ENCODE peak calls at places on chromosomes 5 and 9, in six cellular contexts. One of them, this sample, is unnamed.

GRCh38 chr9:134059661-134060395 is 8.0 kb downstream of the BRD3 start:
- DNase-seq in breast epithelium: no peak
- DNase-seq in transverse colon: peak
- DNase-seq in HCT116: no peak
- DNase-seq in uterus: no peak
- DNase-seq in stomach: peak
- DNase-seq in this sample: peak

GRCh38 chr9:121541945-121542344 is 42.3 kb upstream of the GGTA1 start:
- DNase-seq in breast epithelium: no peak
- DNase-seq in transverse colon: no peak
- DNase-seq in HCT116: no peak
- DNase-seq in uterus: no peak
- DNase-seq in stomach: no peak
- DNase-seq in this sample: no peak

GRCh38 chr5:144142826-144143167 is 27.7 kb downstream of the YIPF5 start:
- DNase-seq in breast epithelium: no peak
- DNase-seq in transverse colon: no peak
- DNase-seq in HCT116: no peak
- DNase-seq in uterus: no peak
- DNase-seq in stomach: no peak
- DNase-seq in this sample: no peak

GRCh38 chr5:82858453-82859043 is 218.6 kb downstream of the TMEM167A start:
- DNase-seq in breast epithelium: no peak
- DNase-seq in transverse colon: no peak
- DNase-seq in HCT116: no peak
- DNase-seq in uterus: no peak
- DNase-seq in stomach: no peak
- DNase-seq in this sample: no peak

GRCh38 chr5:101687630-101688029 is 608.5 kb downstream of the SLCO4C1 start:
- DNase-seq in breast epithelium: no peak
- DNase-seq in transverse colon: no peak
- DNase-seq in HCT116: no peak
- DNase-seq in uterus: no peak
- DNase-seq in stomach: no peak
- DNase-seq in this sample: no peak

GRCh38 chr9:128218172-128218517 is 15.0 kb downstream of the DNM1 start:
- DNase-seq in breast epithelium: no peak
- DNase-seq in transverse colon: no peak
- DNase-seq in HCT116: no peak
- DNase-seq in uterus: no peak
- DNase-seq in stomach: no peak
- DNase-seq in this sample: no peak

GRCh38 chr9:96395964-96396363 is 12.5 kb upstream of the SLC35D2 start:
- DNase-seq in breast epithelium: peak
- DNase-seq in transverse colon: no peak
- DNase-seq in HCT116: no peak
- DNase-seq in uterus: no peak
- DNase-seq in stomach: no peak
- DNase-seq in this sample: no peak

GRCh38 chr9:117430813-117431212 is 16.0 kb upstream of the ASTN2 start:
- DNase-seq in breast epithelium: no peak
- DNase-seq in transverse colon: no peak
- DNase-seq in HCT116: no peak
- DNase-seq in uterus: no peak
- DNase-seq in stomach: no peak
- DNase-seq in this sample: no peak

GRCh38 chr9:37617837-37618236 is 25.4 kb upstream of the TOMM5 start:
- DNase-seq in breast epithelium: no peak
- DNase-seq in transverse colon: no peak
- DNase-seq in HCT116: no peak
- DNase-seq in uterus: no peak
- DNase-seq in stomach: no peak
- DNase-seq in this sample: no peak

GRCh38 chr5:159156839-159157238 is 52.5 kb downstream of the RNF145 start:
- DNase-seq in breast epithelium: no peak
- DNase-seq in transverse colon: peak
- DNase-seq in HCT116: peak
- DNase-seq in uterus: no peak
- DNase-seq in stomach: no peak
- DNase-seq in this sample: no peak

GRCh38 chr9:115146581-115147021 is 28.6 kb upstream of the TNC start:
- DNase-seq in breast epithelium: no peak
- DNase-seq in transverse colon: no peak
- DNase-seq in HCT116: no peak
- DNase-seq in uterus: peak
- DNase-seq in stomach: no peak
- DNase-seq in this sample: no peak

DNA sequence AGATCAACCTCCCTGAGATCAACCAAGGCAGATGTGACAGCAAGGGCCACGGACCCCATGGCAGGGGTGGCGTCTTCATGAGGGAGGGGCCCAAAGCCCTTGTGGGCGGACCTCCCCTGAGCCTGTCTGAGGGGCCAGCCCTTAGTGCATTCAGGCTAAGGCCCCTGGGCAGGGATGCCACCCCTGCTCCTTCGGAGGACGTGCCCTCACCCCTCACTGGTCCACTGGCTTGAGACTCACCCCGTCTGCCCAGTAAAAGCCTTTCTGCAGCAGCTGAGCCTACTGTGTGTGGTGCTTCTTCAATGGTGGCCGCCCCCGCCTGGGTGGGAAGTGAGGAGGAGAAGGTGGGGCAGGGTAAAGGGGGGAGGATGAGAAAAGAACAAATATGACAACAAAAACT is 8.3 kb downstream of the GPX3 start:
- DNase-seq in breast epithelium: no peak
- DNase-seq in transverse colon: no peak
- DNase-seq in HCT116: no peak
- DNase-seq in uterus: no peak
- DNase-seq in stomach: no peak
- DNase-seq in this sample: no peak
- H3K27ac ChIP-seq in breast epithelium: no peak
- H3K27ac ChIP-seq in transverse colon: peak
- H3K27ac ChIP-seq in HCT116: no peak
- H3K27ac ChIP-seq in uterus: no peak
- H3K27ac ChIP-seq in stomach: no peak
- H3K27ac ChIP-seq in this sample: no peak

DNA sequence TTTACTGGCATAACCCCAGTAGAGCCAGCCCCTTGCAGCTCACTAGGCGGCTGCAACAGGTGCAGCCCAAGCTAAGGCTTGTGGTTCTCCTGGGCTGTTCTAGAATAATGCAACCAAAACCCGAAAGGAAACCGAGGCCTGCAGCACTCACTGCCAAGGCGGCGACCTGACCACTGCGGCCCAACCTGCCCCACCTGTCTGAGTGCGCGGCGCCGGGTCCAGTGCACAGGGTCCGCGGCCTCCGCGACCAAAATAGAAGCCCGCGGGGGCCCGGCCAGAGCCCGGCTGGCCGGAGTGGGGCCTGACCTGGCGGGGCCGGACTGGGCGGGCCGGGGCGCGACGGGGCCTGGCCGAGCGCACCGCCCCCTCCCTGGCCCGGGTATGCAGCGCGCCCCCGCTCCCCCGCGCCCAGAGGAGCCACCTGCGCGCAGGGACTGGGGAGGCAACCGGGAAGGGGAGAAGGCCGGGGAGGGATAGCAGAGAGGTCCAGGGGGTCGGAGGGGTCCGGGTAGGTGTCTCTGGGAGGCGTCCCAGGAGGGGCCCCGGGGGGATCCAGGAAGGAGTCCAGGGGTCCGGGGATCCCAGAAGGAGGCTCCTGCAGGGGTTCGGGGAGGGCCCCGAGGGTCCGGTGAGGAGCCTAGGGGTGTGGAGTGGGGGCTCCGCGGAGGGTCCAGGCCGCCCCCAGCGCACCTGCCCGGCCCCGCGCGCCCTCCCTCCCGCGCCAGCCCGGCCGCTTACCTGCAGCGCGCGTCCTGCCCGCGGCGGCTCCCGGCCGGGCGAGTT is 541 bp downstream of the SEMA4D start:
- DNase-seq in breast epithelium: no peak
- DNase-seq in transverse colon: peak
- DNase-seq in HCT116: no peak
- DNase-seq in uterus: no peak
- DNase-seq in stomach: peak
- DNase-seq in this sample: no peak
- TF ChIP-seq POLR2A in breast epithelium: no peak
- TF ChIP-seq POLR2A in transverse colon: no peak
- TF ChIP-seq POLR2A in HCT116: no peak
- TF ChIP-seq POLR2A in uterus: no peak
- TF ChIP-seq POLR2A in stomach: no peak
- TF ChIP-seq POLR2A in this sample: no peak

DNA sequence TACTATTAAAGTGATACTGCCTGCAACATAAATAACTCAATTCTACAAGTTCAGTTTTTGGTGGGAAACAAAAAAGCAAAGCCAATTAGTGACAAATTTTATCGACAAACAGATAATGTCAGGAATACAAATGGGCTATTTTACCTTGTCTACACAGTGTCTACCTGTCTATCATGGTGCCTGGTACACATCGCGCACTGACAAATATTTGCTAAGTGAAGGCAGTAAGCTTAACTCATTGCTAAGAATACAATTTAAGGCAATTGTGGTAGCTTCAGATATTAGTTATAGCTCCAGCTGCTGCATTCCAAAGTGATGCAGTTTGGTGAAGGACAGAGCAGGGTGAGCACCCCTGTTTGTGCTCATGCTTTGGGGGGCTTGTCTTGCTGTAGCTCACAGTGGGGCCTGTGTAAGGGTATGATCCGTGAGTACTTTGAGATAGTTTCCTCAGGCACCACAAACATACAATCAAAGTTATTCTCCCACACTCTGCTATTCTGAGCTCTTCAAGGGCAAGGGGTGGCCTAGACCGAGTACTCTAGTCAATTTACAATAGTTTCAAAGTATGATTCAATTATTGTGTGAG is 24.7 kb downstream of the ELL2 start:
- DNase-seq in breast epithelium: no peak
- DNase-seq in transverse colon: no peak
- DNase-seq in HCT116: no peak
- DNase-seq in uterus: no peak
- DNase-seq in stomach: no peak
- DNase-seq in this sample: no peak
- H3K27ac ChIP-seq in breast epithelium: no peak
- H3K27ac ChIP-seq in transverse colon: no peak
- H3K27ac ChIP-seq in HCT116: no peak
- H3K27ac ChIP-seq in uterus: no peak
- H3K27ac ChIP-seq in stomach: peak
- H3K27ac ChIP-seq in this sample: no peak

GRCh38 chr9:70402213-70402612 is 12.2 kb downstream of the KLF9 start:
- DNase-seq in breast epithelium: no peak
- DNase-seq in transverse colon: no peak
- DNase-seq in HCT116: no peak
- DNase-seq in uterus: no peak
- DNase-seq in stomach: no peak
- DNase-seq in this sample: no peak
- TF ChIP-seq POLR2A in breast epithelium: no peak
- TF ChIP-seq POLR2A in transverse colon: no peak
- TF ChIP-seq POLR2A in HCT116: no peak
- TF ChIP-seq POLR2A in uterus: no peak
- TF ChIP-seq POLR2A in stomach: no peak
- TF ChIP-seq POLR2A in this sample: no peak

DNA sequence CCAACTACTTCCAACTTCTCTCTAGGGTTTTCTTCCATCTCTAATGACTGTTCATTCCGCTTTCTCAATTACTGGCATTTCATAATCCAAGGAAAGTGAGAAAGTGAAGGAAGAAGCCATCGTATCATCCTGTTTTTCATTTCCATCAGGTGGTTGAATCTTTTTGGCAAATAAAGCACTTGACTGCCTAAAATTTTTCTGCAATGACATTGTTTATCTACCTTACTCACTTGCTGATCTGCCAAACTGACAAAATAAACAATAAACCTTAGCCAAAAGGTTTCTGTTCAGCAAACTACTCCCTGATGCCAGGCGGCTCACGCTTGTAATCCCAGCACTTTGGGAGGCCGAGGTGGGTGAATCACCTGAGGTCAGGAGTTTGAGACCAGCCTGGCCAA is 18.4 kb downstream of the FNBP1 start:
- DNase-seq in breast epithelium: no peak
- DNase-seq in transverse colon: no peak
- DNase-seq in HCT116: no peak
- DNase-seq in uterus: no peak
- DNase-seq in stomach: no peak
- DNase-seq in this sample: peak
- H3K27ac ChIP-seq in breast epithelium: peak
- H3K27ac ChIP-seq in transverse colon: peak
- H3K27ac ChIP-seq in HCT116: peak
- H3K27ac ChIP-seq in uterus: no peak
- H3K27ac ChIP-seq in stomach: no peak
- H3K27ac ChIP-seq in this sample: peak

DNA sequence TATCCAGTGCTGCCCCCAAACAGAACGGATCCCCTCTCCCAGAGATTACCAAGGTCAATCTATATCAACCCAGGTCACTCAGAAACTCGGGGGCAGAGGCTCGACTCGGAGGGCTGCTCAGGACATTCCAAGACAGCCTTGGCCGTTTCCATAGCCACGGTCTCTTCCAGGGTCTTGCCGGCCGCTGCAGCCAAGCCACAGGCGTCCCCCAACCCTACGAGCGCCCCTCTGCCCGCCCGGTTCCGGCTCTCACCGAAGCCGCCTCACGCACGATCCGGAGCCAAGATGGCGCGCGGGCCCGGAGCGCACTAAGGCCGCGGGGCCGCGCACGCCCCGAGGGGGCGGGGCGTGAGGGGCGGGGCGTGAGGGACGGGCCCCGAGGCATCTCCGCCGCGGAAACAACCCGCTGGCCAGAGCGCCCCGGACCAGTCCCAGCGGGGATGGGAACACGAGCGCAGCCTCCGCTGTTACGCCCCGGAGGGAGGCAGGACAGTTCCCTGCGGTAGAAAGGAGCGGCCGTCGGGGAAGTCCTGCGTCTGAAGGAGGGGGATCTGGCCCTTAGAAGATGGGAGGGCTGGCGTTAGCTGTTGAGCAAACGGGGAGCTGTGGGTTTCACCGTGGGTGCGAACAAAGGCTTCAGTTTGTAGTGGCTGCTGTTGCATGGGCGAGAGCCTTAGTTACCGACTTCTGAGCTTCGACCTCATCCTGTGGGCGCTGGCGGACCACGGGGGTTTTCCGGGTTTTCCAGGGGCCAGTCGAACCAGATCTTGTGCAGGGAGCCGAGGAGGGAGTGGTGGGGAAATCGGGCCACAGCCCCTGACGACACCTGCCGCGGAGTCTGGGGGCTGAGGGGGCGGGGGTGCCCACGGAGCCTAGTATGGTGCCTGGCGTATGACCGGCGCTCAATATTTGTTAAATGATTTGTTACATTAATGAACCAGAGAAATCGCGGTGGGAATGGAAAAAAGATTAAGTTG is at the start of gene RPP25L:
- DNase-seq in breast epithelium: peak
- DNase-seq in transverse colon: peak
- DNase-seq in HCT116: peak
- DNase-seq in uterus: peak
- DNase-seq in stomach: peak
- DNase-seq in this sample: peak
- TF ChIP-seq POLR2A in breast epithelium: peak
- TF ChIP-seq POLR2A in transverse colon: peak
- TF ChIP-seq POLR2A in HCT116: peak
- TF ChIP-seq POLR2A in uterus: peak
- TF ChIP-seq POLR2A in stomach: no peak
- TF ChIP-seq POLR2A in this sample: peak